ENCODE peak calls at places on chromosomes 7 and 10, in eight cellular contexts. T is activated CD4-positive, alpha-beta T cell treated with anti-CD3 and anti-CD28 coated beads, Interleukin-2, amount 50 U/mL, for 1 hour; J is naive B cell; U is stimulated activated CD8-positive, alpha-beta memory T cell treated with anti-CD3 and anti-CD28 coated beads, Interleukin-12 subunit alpha, Interleukin-12 subunit beta, amount 100 ng/mL, for 1 hour; Q is M059J; C is NB4; O is astrocyte of the spinal cord; P is islet precursor cell. X is an unnamed sample.

GRCh38 chr7:128830231-128831177 is at the start of gene FLNC:
- DNase-seq in O (peak; percentile 80), Q (peak; percentile 69), C (peak; percentile 51), T (peak; percentile 25), P (peak; percentile 80), J (peak; percentile 50), U (no peak), X (peak; percentile 72)

GRCh38 chr10:28181478-28182096 is 121.3 kb downstream of the MPP7 start:
- DNase-seq in P (no peak), C (no peak), J (no peak), U (no peak), O (peak; percentile 34), T (no peak), Q (peak; percentile 20), X (no peak)

GRCh38 chr10:9305018-9305655 is 1250.6 kb downstream of the GATA3 start:
- DNase-seq in J (no peak), P (no peak), O (peak; percentile 32), T (no peak), Q (peak; percentile 22), U (no peak), C (peak; percentile 11), X (no peak)

GRCh38 chr7:22996470-22996869 is 17.5 kb downstream of the HYCC1 start:
- DNase-seq in U (no peak), O (no peak), T (no peak), C (no peak), Q (peak; percentile 35), J (no peak), P (no peak), X (no peak)

GRCh38 chr10:99926925-99927718 is 82.6 kb downstream of the DNMBP start:
- DNase-seq in P (peak; percentile 79), Q (peak; percentile 87), T (no peak), O (peak; percentile 67), U (no peak), J (no peak), C (no peak), X (no peak)

GRCh38 chr7:159020987-159021386 is 123.7 kb downstream of the VIPR2 start:
- DNase-seq in O (no peak), C (peak; percentile 29), U (no peak), T (no peak), P (peak; percentile 78), Q (no peak), J (no peak), X (peak; percentile 91)

GRCh38 chr10:119113805-119114732 is 10.2 kb downstream of the DENND10 start:
- DNase-seq in J (no peak), C (peak; percentile 97), Q (peak; percentile 42), O (peak; percentile 68), P (no peak), U (no peak), T (no peak), X (no peak)

GRCh38 chr10:21171197-21171935 is 274.3 kb upstream of the NEBL start:
- DNase-seq in P (no peak), Q (no peak), J (no peak), C (no peak), O (no peak), T (no peak), U (no peak), X (peak; percentile 72)

X was measured in endodermal cell.